ENCODE peak calls at places on chromosomes 11 and 22, in four cellular contexts. E is left colon; Y is activated CD8-positive, alpha-beta memory T cell treated with anti-CD3 and anti-CD28 coated beads for 4 hours; G is NCI-H2227 treated with DMSO at 0.1 percent for 48 hours. R is an unnamed sample.

GRCh38 chr11:47345890-47346563 is 6.5 kb downstream of the MYBPC3 start:
- DNase-seq in E (no peak), Y (no peak), G (no peak), R (no peak)

GRCh38 chr11:110169738-110170137 is 76.5 kb downstream of the ZC3H12C start:
- DNase-seq in E (no peak), Y (no peak), G (no peak), R (no peak)

GRCh38 chr11:88377661-88378060 is 40.1 kb upstream of the CTSC start:
- DNase-seq in E (no peak), Y (no peak), G (no peak), R (no peak)

GRCh38 chr11:7892751-7893356 is 38.2 kb downstream of the OR10A6 start:
- DNase-seq in E (no peak), Y (no peak), G (peak), R (no peak)

GRCh38 chr11:89503422-89503821 is 12.2 kb upstream of the NOX4 start:
- DNase-seq in E (no peak), Y (no peak), G (no peak), R (no peak)

GRCh38 chr11:10522276-10522675 is 18.7 kb downstream of the RNF141 start:
- DNase-seq in E (no peak), Y (no peak), G (no peak), R (no peak)

GRCh38 chr22:46072981-46073682 is 77.2 kb upstream of the PPARA start:
- DNase-seq in E (peak), Y (no peak), G (no peak), R (no peak)

GRCh38 chr11:111520565-111520964 is 6.0 kb downstream of the HOATZ start:
- DNase-seq in E (no peak), Y (no peak), G (no peak), R (no peak)

GRCh38 chr22:20508815-20509271 is 1.4 kb downstream of the MED15 start:
- DNase-seq in E (no peak), Y (no peak), G (no peak), R (no peak)

GRCh38 chr11:44944853-44945235 is 5.8 kb downstream of the TP53I11 start:
- DNase-seq in E (no peak), Y (no peak), G (no peak), R (no peak)

GRCh38 chr22:45036154-45036553 is 26.3 kb upstream of the PHF21B start:
- DNase-seq in E (no peak), Y (no peak), G (no peak), R (no peak)

GRCh38 chr22:28108851-28109250 is 189.8 kb upstream of the PITPNB start:
- DNase-seq in E (no peak), Y (no peak), G (no peak), R (no peak)

GRCh38 chr22:10741210-10741609 is 4786.8 kb upstream of the OR11H1 start:
- DNase-seq in E (no peak), Y (no peak), G (no peak), R (no peak)

GRCh38 chr11:130876931-130877330 is 39.3 kb downstream of the SNX19 start:
- DNase-seq in E (no peak), Y (no peak), G (no peak), R (no peak)

GRCh38 chr11:68040121-68040956 is 1.5 kb downstream of the TCIRG1 start:
- DNase-seq in E (peak), Y (no peak), G (no peak), R (peak)

GRCh38 chr22:50206599-50206998 is 5.8 kb downstream of the SELENOO start:
- DNase-seq in E (no peak), Y (no peak), G (no peak), R (no peak)